ENCODE peak calls at places on chromosomes 16 and 17, in four cellular contexts. One of them, this sample, is unnamed.

GRCh38 chr17:72558971-72559476 is 438.2 kb downstream of the SOX9 start:
- DNase-seq in ovary: no peak
- DNase-seq in NCI-H1694: no peak
- DNase-seq in endodermal cell: no peak
- DNase-seq in this sample: no peak

GRCh38 chr16:31561698-31562233 is 34.1 kb downstream of the AHSP start:
- DNase-seq in ovary: no peak
- DNase-seq in NCI-H1694: no peak
- DNase-seq in endodermal cell: no peak
- DNase-seq in this sample: no peak

GRCh38 chr17:77365584-77366186 is 224.9 kb downstream of the SEC14L1 start:
- DNase-seq in NCI-H1694: peak
- DNase-seq in endodermal cell: peak
- DNase-seq in ovary: peak
- DNase-seq in this sample: no peak

GRCh38 chr16:28537964-28538732 is 626 bp downstream of the NUPR1 start:
- DNase-seq in ovary: peak
- DNase-seq in NCI-H1694: no peak
- DNase-seq in endodermal cell: no peak
- DNase-seq in this sample: no peak

GRCh38 chr16:55482056-55482455 is 3.1 kb downstream of the MMP2 start:
- DNase-seq in NCI-H1694: no peak
- DNase-seq in endodermal cell: no peak
- DNase-seq in ovary: no peak
- DNase-seq in this sample: no peak

GRCh38 chr17:21129023-21129681 is 2.4 kb downstream of the DHRS7B start:
- DNase-seq in endodermal cell: no peak
- DNase-seq in NCI-H1694: peak
- DNase-seq in ovary: peak
- DNase-seq in this sample: no peak

GRCh38 chr16:8675183-8676159 is 1.1 kb downstream of the ABAT start:
- DNase-seq in endodermal cell: no peak
- DNase-seq in NCI-H1694: no peak
- DNase-seq in ovary: peak
- DNase-seq in this sample: peak

GRCh38 chr17:9360610-9361571 is 214.7 kb downstream of the STX8 start:
- DNase-seq in NCI-H1694: no peak
- DNase-seq in ovary: peak
- DNase-seq in endodermal cell: no peak
- DNase-seq in this sample: no peak

GRCh38 chr17:44097110-44097810 is 26.2 kb downstream of the HDAC5 start:
- DNase-seq in NCI-H1694: no peak
- DNase-seq in ovary: no peak
- DNase-seq in endodermal cell: no peak
- DNase-seq in this sample: no peak

GRCh38 chr16:29810699-29811169 is 1.3 kb upstream of the PRRT2 start:
- DNase-seq in endodermal cell: peak
- DNase-seq in NCI-H1694: no peak
- DNase-seq in ovary: no peak
- DNase-seq in this sample: no peak

GRCh38 chr17:65388911-65389310 is 172.5 kb downstream of the AXIN2 start:
- DNase-seq in endodermal cell: no peak
- DNase-seq in NCI-H1694: no peak
- DNase-seq in ovary: no peak
- DNase-seq in this sample: no peak

GRCh38 chr16:71461686-71462648 is at the start of gene ZNF23:
- DNase-seq in endodermal cell: peak
- DNase-seq in NCI-H1694: peak
- DNase-seq in ovary: peak
- DNase-seq in this sample: peak

GRCh38 chr17:65433592-65433991 is 127.9 kb downstream of the AXIN2 start:
- DNase-seq in NCI-H1694: no peak
- DNase-seq in ovary: no peak
- DNase-seq in endodermal cell: no peak
- DNase-seq in this sample: no peak

GRCh38 chr17:1999557-2000251 is 25.4 kb downstream of the RTN4RL1 start:
- DNase-seq in NCI-H1694: peak
- DNase-seq in ovary: peak
- DNase-seq in endodermal cell: peak
- DNase-seq in this sample: no peak

GRCh38 chr17:45342871-45343526 is 26.2 kb upstream of the MAP3K14 start:
- DNase-seq in ovary: no peak
- DNase-seq in endodermal cell: no peak
- DNase-seq in NCI-H1694: no peak
- DNase-seq in this sample: no peak

GRCh38 chr16:67241008-67241900 is 6.0 kb downstream of the FHOD1 start:
- DNase-seq in endodermal cell: peak
- DNase-seq in ovary: peak
- DNase-seq in NCI-H1694: no peak
- DNase-seq in this sample: no peak

GRCh38 chr17:42275527-42276358 is 448 bp downstream of the STAT5B start:
- DNase-seq in ovary: peak
- DNase-seq in NCI-H1694: no peak
- DNase-seq in endodermal cell: peak
- DNase-seq in this sample: peak

GRCh38 chr17:35052240-35052608 is 11.3 kb downstream of the RFFL start:
- DNase-seq in endodermal cell: no peak
- DNase-seq in NCI-H1694: no peak
- DNase-seq in ovary: no peak
- DNase-seq in this sample: no peak

This sample was measured in mesothelial cell of epicardium.